ENCODE peak calls at places on chromosomes 11 and 22, in six cellular contexts. H, A, P, T, K and G are unnamed samples.
A peak's percentile ranks its signal among the peaks of the same experiment; 100 is the strongest.

GRCh38 chr11:61826930-61827572 is 1.0 kb upstream of the FADS2 start:
- DNase-seq in H (peak; percentile 63), A (no peak), P (no peak), K (no peak), T (no peak), G (no peak)

GRCh38 chr11:45920531-45921477 is 1.7 kb upstream of the LARGE2 start:
- DNase-seq in K (no peak), H (no peak), A (no peak), P (no peak), T (no peak), G (no peak)

GRCh38 chr22:49957826-49958461 is 2.6 kb upstream of the PIM3 start:
- DNase-seq in K (no peak), H (no peak), T (no peak), A (no peak), P (peak; percentile 45), G (no peak)

GRCh38 chr11:123973816-123974215 is 3.8 kb downstream of the OR10S1 start:
- DNase-seq in T (peak; percentile 79), A (no peak), P (no peak), H (no peak), K (peak; percentile 21), G (no peak)

GRCh38 chr11:109374441-109374840 is 47.5 kb upstream of the C11orf87 start:
- DNase-seq in H (no peak), T (no peak), P (no peak), K (no peak), A (no peak), G (no peak)

GRCh38 chr11:87878373-87878779 is 296.9 kb downstream of the RAB38 start:
- DNase-seq in P (no peak), H (no peak), A (no peak), T (peak; percentile 56), K (peak; percentile 48), G (no peak)

GRCh38 chr22:46349681-46350080 is 14.2 kb downstream of the TRMU start:
- DNase-seq in P (no peak), H (no peak), K (no peak), A (no peak), T (no peak), G (no peak)

GRCh38 chr22:18060646-18061620 is 16.9 kb upstream of the PEX26 start:
- DNase-seq in A (no peak), T (peak; percentile 91), P (no peak), K (peak; percentile 62), H (no peak), G (no peak)

GRCh38 chr11:63783925-63784592 is 15.5 kb upstream of the ZFTA start:
- DNase-seq in P (no peak), H (no peak), T (no peak), K (no peak), A (no peak), G (no peak)

GRCh38 chr11:19508166-19508565 is 204.5 kb upstream of the NAV2 start:
- DNase-seq in H (no peak), P (peak; percentile 27), T (peak; percentile 45), A (no peak), K (peak; percentile 66), G (no peak)

GRCh38 chr11:68652683-68653156 is 31.6 kb upstream of the GAL start:
- DNase-seq in P (no peak), A (no peak), K (no peak), H (no peak), T (no peak), G (no peak)

GRCh38 chr11:28169816-28170215 is 61.6 kb downstream of the METTL15 start:
- DNase-seq in P (no peak), K (peak; percentile 5), H (no peak), A (no peak), T (peak; percentile 27), G (no peak)

GRCh38 chr22:49018601-49019000 is 809.1 kb downstream of the BRD1 start:
- DNase-seq in T (no peak), A (peak; percentile 41), H (no peak), P (no peak), K (no peak), G (no peak)

GRCh38 chr11:37718431-37718999 is 1120.5 kb upstream of the RAG2 start:
- DNase-seq in K (no peak), P (no peak), A (no peak), T (no peak), H (no peak), G (no peak)

GRCh38 chr11:27040302-27041115 is at the start of gene BBOX1:
- DNase-seq in H (peak; percentile 33), P (no peak), K (no peak), A (no peak), T (peak; percentile 17), G (no peak)

GRCh38 chr11:8011383-8011782 is 24.2 kb downstream of the EIF3F start:
- DNase-seq in K (no peak), A (no peak), P (no peak), T (no peak), H (no peak), G (no peak)

GRCh38 chr11:1892116-1892515 is 421 bp upstream of the PRR33 start:
- DNase-seq in P (no peak), A (no peak), H (no peak), T (no peak), K (no peak), G (no peak)

GRCh38 chr11:10930224-10930960 is 72.5 kb upstream of the ZBED5 start:
- DNase-seq in K (no peak), P (no peak), A (no peak), T (no peak), H (no peak), G (no peak)

GRCh38 chr11:12088531-12088930 is 21.9 kb upstream of the MICAL2 start:
- DNase-seq in P (no peak), A (no peak), T (no peak), H (no peak), K (no peak), G (no peak)

GRCh38 chr11:111531687-111532364 is 8.7 kb upstream of the LAYN start:
- DNase-seq in K (peak; percentile 93), T (peak; percentile 94), H (no peak), A (no peak), P (no peak), G (peak; percentile 12)

GRCh38 chr11:22923561-22923960 is 63.3 kb upstream of the CCDC179 start:
- DNase-seq in T (no peak), H (no peak), K (no peak), P (no peak), A (no peak), G (no peak)

GRCh38 chr11:85941380-85941973 is 86.3 kb downstream of the CCDC83 start:
- DNase-seq in P (peak; percentile 40), T (peak; percentile 69), K (peak; percentile 73), A (no peak), H (no peak), G (peak; percentile 37)

GRCh38 chr11:55949330-55949729 is 13.1 kb upstream of the OR5I1 start:
- DNase-seq in K (no peak), P (no peak), A (no peak), T (no peak), H (no peak), G (no peak)